ENCODE peak calls at places on chromosomes 12 and 14, in five cellular contexts. M is NCI-H1105, S is lower lobe of right lung, I is fibroblast of gingiva, D is GM13976. Z is an unnamed sample.

GRCh38 chr12:6563448-6564050 is 4.5 kb downstream of the NOP2 start:
- DNase-seq in M (peak; percentile 20), S (peak; percentile 58), I (no peak), D (peak; percentile 71), Z (no peak)

GRCh38 chr14:69485261-69485660 is 733 bp downstream of the PLEKHD1 start:
- DNase-seq in M (no peak), S (no peak), I (no peak), D (no peak), Z (no peak)

GRCh38 chr14:100619382-100620305 is 32.4 kb upstream of the BEGAIN start:
- DNase-seq in M (no peak), S (no peak), I (no peak), D (no peak), Z (no peak)

GRCh38 chr12:110921262-110921661 is 883 bp upstream of the MYL2 start:
- DNase-seq in M (no peak), S (no peak), I (no peak), D (no peak), Z (no peak)

GRCh38 chr12:12286441-12286840 is 19.6 kb upstream of the LRP6 start:
- DNase-seq in M (no peak), S (no peak), I (no peak), D (no peak), Z (no peak)

GRCh38 chr12:6688543-6688999 is 604 bp downstream of the ZNF384 start:
- DNase-seq in M (no peak), S (peak; percentile 62), I (no peak), D (no peak), Z (no peak)

GRCh38 chr14:22791302-22791701 is 23.9 kb downstream of the SLC7A7 start:
- DNase-seq in M (no peak), S (no peak), I (peak; percentile 8), D (no peak), Z (no peak)

GRCh38 chr12:42238240-42239140 is at the start of gene YAF2:
- DNase-seq in M (peak; percentile 79), S (peak; percentile 94), I (peak; percentile 87), D (peak; percentile 93), Z (peak; percentile 76)

GRCh38 chr12:5371636-5372035 is 60.3 kb upstream of the NTF3 start:
- DNase-seq in M (no peak), S (no peak), I (no peak), D (no peak), Z (no peak)

GRCh38 chr12:31037921-31038320 is 35.7 kb upstream of the DDX11 start:
- DNase-seq in M (no peak), S (no peak), I (no peak), D (no peak), Z (no peak)

GRCh38 chr14:77151245-77151644 is 9.7 kb upstream of the ZDHHC22 start:
- DNase-seq in M (peak; percentile 34), S (no peak), I (no peak), D (peak; percentile 44), Z (peak; percentile 16)

GRCh38 chr12:116734156-116734768 is 3.6 kb downstream of the SPRING1 start:
- DNase-seq in M (no peak), S (no peak), I (no peak), D (no peak), Z (no peak)

GRCh38 chr14:97458302-97459137 is 661.3 kb downstream of the VRK1 start:
- DNase-seq in M (peak; percentile 76), S (peak; percentile 56), I (no peak), D (peak; percentile 27), Z (no peak)

GRCh38 chr14:101109347-101109638 is 205.8 kb upstream of the RTL1 start:
- DNase-seq in M (no peak), S (no peak), I (no peak), D (no peak), Z (no peak)

GRCh38 chr12:124694846-124695497 is 127.6 kb upstream of the NCOR2 start:
- DNase-seq in M (no peak), S (no peak), I (peak; percentile 36), D (no peak), Z (no peak)

GRCh38 chr12:71160585-71160984 is 2.8 kb upstream of the TSPAN8 start:
- DNase-seq in M (no peak), S (no peak), I (no peak), D (no peak), Z (no peak)

GRCh38 chr14:105193916-105194782 is 13.0 kb upstream of the NUDT14 start:
- DNase-seq in M (peak; percentile 93), S (no peak), I (no peak), D (no peak), Z (peak; percentile 97)

GRCh38 chr14:89750909-89751502 is 203.5 kb downstream of the EFCAB11 start:
- DNase-seq in M (no peak), S (no peak), I (no peak), D (no peak), Z (no peak)

GRCh38 chr14:24251880-24252288 is 9.5 kb upstream of the TINF2 start:
- DNase-seq in M (no peak), S (no peak), I (no peak), D (no peak), Z (no peak)

Z was measured in NCI-H510A treated with DMSO at 0.1 percent for 48 hours.